ENCODE peak calls at places on chromosomes 4 and X, in five cellular contexts. X is NCI-H2171 treated with DMSO at 0.1 percent for 48 hours; K is activated CD4-positive, alpha-beta T cell treated with anti-CD3 and anti-CD28 coated beads for 36 hours; L is GM13977; O is EL. S is an unnamed sample.
A peak's percentile ranks its signal among the peaks of the same experiment; 100 is the strongest.

GRCh38 chr4:119152741-119153140 is 17.1 kb downstream of the MYOZ2 start:
- DNase-seq in X (no peak), L (no peak), O (no peak), K (no peak), S (no peak)

GRCh38 chr4:144647095-144647959 is 1.4 kb downstream of the HHIP start:
- DNase-seq in O (peak; percentile 38), K (peak; percentile 34), X (no peak), L (peak; percentile 15), S (no peak)

GRCh38 chr4:134490863-134491262 is 289.3 kb upstream of the PABPC4L start:
- DNase-seq in O (no peak), X (no peak), K (no peak), L (no peak), S (no peak)

GRCh38 chr4:165053645-165054044 is at the start of gene TRIM75:
- DNase-seq in X (no peak), L (no peak), K (no peak), O (no peak), S (no peak)

GRCh38 chr4:146590801-146591200 is 47.9 kb upstream of the POU4F2 start:
- DNase-seq in K (no peak), O (no peak), L (no peak), X (no peak), S (no peak)

GRCh38 chrX:136541294-136541693 is 9.3 kb downstream of the VGLL1 start:
- DNase-seq in K (no peak), O (no peak), L (no peak), X (no peak), S (no peak)

GRCh38 chrX:110318664-110318968 is 731 bp upstream of the AMMECR1 start:
- DNase-seq in L (no peak), K (no peak), O (no peak), X (no peak), S (no peak)

GRCh38 chr4:117783716-117784115 is 250.6 kb upstream of the NDST3 start:
- DNase-seq in K (no peak), O (peak; percentile 3), X (no peak), L (no peak), S (no peak)

GRCh38 chr4:76271248-76271647 is 19.7 kb downstream of the FAM47E start:
- DNase-seq in X (no peak), K (no peak), L (no peak), O (no peak), S (no peak)

GRCh38 chrX:153989971-153990655 is 17.6 kb downstream of the TMEM187 start:
- DNase-seq in X (no peak), K (peak; percentile 44), L (no peak), O (no peak), S (no peak)